ENCODE peak calls at places on chromosomes 16 and 17, in five cellular contexts. E is H1, Q is HepG2, O is K562, B is GM12878. D is an unnamed sample.

GRCh38 chr16:87487361-87487924 is 5.4 kb downstream of the ZCCHC14 start:
- DNase-seq in B (no peak), O (peak), E (peak), Q (peak), D (no peak)

GRCh38 chr16:23306199-23307100 is 4.3 kb downstream of the SCNN1B start:
- DNase-seq in Q (no peak), O (no peak), E (no peak), B (no peak), D (no peak)

GRCh38 chr17:45915263-45915662 is 20.9 kb downstream of the MAPT start:
- DNase-seq in E (no peak), O (no peak), Q (no peak), B (no peak), D (no peak)

GRCh38 chr17:46072998-46073397 is 73.9 kb downstream of the STH start:
- DNase-seq in E (no peak), Q (peak), B (no peak), O (no peak), D (no peak)

GRCh38 chr17:4009164-4009785 is 45.0 kb upstream of the ATP2A3 start:
- DNase-seq in B (no peak), O (no peak), E (no peak), Q (no peak), D (no peak)

GRCh38 chr17:19630651-19631050 is 17.9 kb upstream of the ALDH3A2 start:
- DNase-seq in E (no peak), B (no peak), Q (no peak), O (no peak), D (no peak)

GRCh38 chr17:65593092-65593869 is 31.8 kb upstream of the AXIN2 start:
- DNase-seq in Q (peak), B (no peak), O (no peak), E (no peak), D (no peak)

GRCh38 chr17:57955183-57955952 is at the start of gene CUEDC1:
- DNase-seq in O (peak), E (peak), B (no peak), Q (no peak), D (peak)

GRCh38 chr17:64315032-64315490 is 52.0 kb upstream of the TEX2 start:
- DNase-seq in E (no peak), Q (no peak), O (no peak), B (no peak), D (no peak)

GRCh38 chr17:17445296-17445924 is 31.4 kb upstream of the MED9 start:
- DNase-seq in Q (no peak), E (no peak), O (no peak), B (no peak), D (no peak)

GRCh38 chr17:35312790-35313711 is 60.4 kb downstream of the SLFN11 start:
- DNase-seq in O (peak), E (peak), B (peak), Q (peak), D (peak)

GRCh38 chr16:66569131-66569530 is 2.9 kb downstream of the CMTM1 start:
- DNase-seq in O (no peak), Q (no peak), B (no peak), E (no peak), D (no peak)

GRCh38 chr16:58045096-58045495 is 19.5 kb downstream of the MMP15 start:
- DNase-seq in B (no peak), Q (no peak), O (no peak), E (no peak), D (no peak)

GRCh38 chr17:57424777-57425188 is 168.5 kb downstream of the MSI2 start:
- DNase-seq in B (no peak), E (no peak), O (no peak), Q (peak), D (no peak)

GRCh38 chr16:17392857-17393421 is 77.8 kb downstream of the XYLT1 start:
- DNase-seq in O (no peak), Q (no peak), E (no peak), B (no peak), D (no peak)

GRCh38 chr17:82242977-82243647 is 14.3 kb downstream of the SLC16A3 start:
- DNase-seq in Q (peak), B (no peak), O (no peak), E (no peak), D (no peak)

GRCh38 chr16:85584192-85584757 is 28.8 kb upstream of the GSE1 start:
- DNase-seq in O (no peak), Q (no peak), B (no peak), E (no peak), D (no peak)

GRCh38 chr16:82231021-82231787 is 61.2 kb upstream of the MPHOSPH6 start:
- DNase-seq in Q (no peak), B (no peak), O (no peak), E (no peak), D (no peak)

GRCh38 chr17:56172517-56172982 is 19.3 kb downstream of the ANKFN1 start:
- DNase-seq in B (no peak), O (no peak), E (no peak), Q (no peak), D (no peak)

GRCh38 chr16:67017451-67017750 is 11.5 kb upstream of the CBFB start:
- DNase-seq in B (no peak), O (no peak), E (no peak), Q (no peak), D (no peak)

GRCh38 chr17:34797724-34798123 is 163.5 kb downstream of the CCT6B start:
- DNase-seq in O (peak), B (no peak), E (peak), Q (peak), D (no peak)

GRCh38 chr16:66275795-66276428 is 90.6 kb upstream of the CDH5 start:
- DNase-seq in Q (peak), B (no peak), E (peak), O (no peak), D (no peak)

GRCh38 chr16:85447657-85448313 is 165.3 kb upstream of the GSE1 start:
- DNase-seq in E (no peak), Q (no peak), B (no peak), O (no peak), D (no peak)

GRCh38 chr17:17810374-17811248 is 26.2 kb downstream of the SREBF1 start:
- DNase-seq in O (no peak), Q (no peak), E (peak), B (no peak), D (no peak)

GRCh38 chr17:72119963-72120877 is 600 bp upstream of the SOX9 start:
- DNase-seq in O (no peak), B (no peak), Q (peak), E (peak), D (no peak)

GRCh38 chr16:21101631-21102420 is 48.8 kb downstream of the DNAH3 start:
- DNase-seq in O (peak), E (no peak), B (no peak), Q (peak), D (no peak)

GRCh38 chr17:48579738-48580543 is 1.8 kb upstream of the HOXB4 start:
- DNase-seq in E (no peak), O (peak), Q (no peak), B (no peak), D (no peak)

GRCh38 chr16:13958438-13958837 is 38.5 kb downstream of the ERCC4 start:
- DNase-seq in O (no peak), E (no peak), Q (no peak), B (no peak), D (no peak)

GRCh38 chr17:59763861-59764260 is 56.4 kb downstream of the VMP1 start:
- DNase-seq in B (no peak), Q (peak), O (no peak), E (no peak), D (no peak)

GRCh38 chr17:76384222-76384986 is at the start of gene SPHK1:
- DNase-seq in B (no peak), O (peak), E (peak), Q (peak), D (peak)

GRCh38 chr17:61338000-61338864 is 61.4 kb upstream of the TBX2 start:
- DNase-seq in O (no peak), E (no peak), Q (peak), B (no peak), D (no peak)

GRCh38 chr17:13477180-13477611 is 124.5 kb downstream of the HS3ST3A1 start:
- DNase-seq in Q (no peak), O (peak), E (no peak), B (no peak), D (no peak)

GRCh38 chr16:46926470-46927225 is 42.5 kb downstream of the GPT2 start:
- DNase-seq in O (no peak), B (no peak), Q (no peak), E (no peak), D (no peak)

GRCh38 chr17:9644910-9645751 is at the start of gene USP43:
- DNase-seq in E (peak), Q (peak), O (peak), B (no peak), D (peak)

GRCh38 chr16:20956319-20956718 is 55.7 kb downstream of the LYRM1 start:
- DNase-seq in Q (no peak), E (no peak), B (no peak), O (no peak), D (no peak)

GRCh38 chr17:42282478-42283080 is 5.7 kb upstream of the STAT5A start:
- DNase-seq in Q (no peak), O (peak), B (no peak), E (no peak), D (no peak)

GRCh38 chr17:76136276-76137025 is 4.6 kb downstream of the FOXJ1 start:
- DNase-seq in O (no peak), B (no peak), E (peak), Q (no peak), D (no peak)

GRCh38 chr16:88678224-88678979 is 7.9 kb downstream of the SNAI3 start:
- DNase-seq in O (no peak), Q (no peak), B (no peak), E (no peak), D (no peak)
- TF ChIP-seq POLR2AphosphoS5 in O (no peak), Q (no peak), B (no peak), E (no peak), D (no peak)

DNA sequence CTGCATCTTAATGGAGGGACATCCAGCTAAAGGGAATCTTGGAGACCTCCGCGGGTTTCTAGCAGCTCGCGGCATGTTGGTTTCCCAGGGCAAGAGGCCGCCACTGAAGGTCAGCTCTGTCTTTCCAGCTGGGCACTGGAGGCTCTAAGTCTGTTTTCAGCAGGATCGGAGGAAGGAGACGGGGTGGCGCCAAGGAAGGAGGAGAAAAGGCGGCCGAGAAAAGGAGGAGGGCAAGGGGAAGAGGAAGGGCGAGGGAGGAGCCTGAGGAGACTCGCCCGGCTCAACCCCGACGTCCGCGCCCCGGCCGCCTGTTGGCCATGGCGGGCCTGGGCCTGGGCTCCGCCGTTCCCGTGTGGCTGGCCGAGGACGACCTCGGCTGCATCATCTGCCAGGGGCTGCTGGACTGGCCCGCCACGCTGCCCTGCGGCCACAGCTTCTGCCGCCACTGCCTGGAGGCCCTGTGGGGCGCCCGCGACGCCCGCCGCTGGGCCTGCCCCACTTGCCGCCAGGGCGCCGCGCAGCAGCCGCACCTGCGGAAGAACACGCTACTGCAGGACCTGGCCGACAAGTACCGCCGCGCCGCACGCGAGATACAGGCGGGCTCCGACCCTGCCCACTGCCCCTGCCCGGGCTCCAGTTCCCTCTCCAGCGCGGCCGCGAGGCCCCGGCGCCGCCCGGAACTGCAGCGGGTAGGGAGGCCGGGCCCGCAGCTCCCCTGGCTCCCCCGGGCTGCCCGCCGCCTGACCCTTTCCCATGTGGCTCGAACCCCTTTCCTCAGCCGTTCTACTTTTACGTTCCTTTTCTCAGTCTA is at the start of gene RNF135:
- DNase-seq in Q (no peak), B (no peak), O (no peak), E (peak), D (peak)
- TF ChIP-seq POLR2A in Q (no peak), B (peak), O (no peak), E (peak), D (peak)

GRCh38 chr17:44568311-44568710 is 11.0 kb downstream of the FZD2 start:
- DNase-seq in B (no peak), Q (no peak), E (no peak), O (no peak), D (no peak)

GRCh38 chr17:44569459-44569858 is 12.2 kb downstream of the FZD2 start:
- DNase-seq in Q (no peak), O (no peak), E (no peak), B (no peak), D (no peak)

GRCh38 chr17:44561237-44561623 is 3.9 kb downstream of the FZD2 start:
- DNase-seq in Q (no peak), B (no peak), E (no peak), O (no peak), D (no peak)

GRCh38 chr17:44564429-44564828 is 7.1 kb downstream of the FZD2 start:
- DNase-seq in B (no peak), E (no peak), O (no peak), Q (no peak), D (no peak)

DNA sequence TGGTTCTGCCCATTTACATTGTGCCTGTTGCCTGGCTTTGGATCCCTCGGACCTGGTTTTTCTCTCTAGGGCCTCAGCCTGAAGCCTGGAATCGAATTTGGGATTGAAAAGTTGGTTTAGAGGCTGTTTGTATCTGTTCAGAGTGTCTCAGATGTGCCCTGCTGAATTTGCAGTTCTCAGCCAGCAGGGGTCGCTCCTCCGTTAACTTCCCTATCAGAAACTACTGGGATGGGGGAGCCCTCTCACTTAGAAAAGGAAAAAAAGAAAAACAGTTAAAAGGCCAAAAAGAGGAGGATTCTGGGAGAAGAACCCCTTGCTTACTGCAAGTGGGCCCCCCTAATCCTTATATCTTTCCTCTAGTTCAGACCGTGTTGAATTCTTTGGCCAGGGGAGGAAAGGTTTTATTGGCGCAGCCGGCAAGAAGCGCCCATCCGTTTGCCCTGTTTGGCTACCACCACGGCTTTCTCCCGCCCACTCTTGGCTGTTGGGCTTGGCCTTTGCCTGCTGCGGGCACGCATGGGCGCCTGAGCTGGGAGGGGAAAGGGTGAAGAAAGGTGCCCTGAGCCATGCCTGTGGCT is 8.7 kb downstream of the FZD2 start:
- DNase-seq in O (no peak), E (no peak), Q (no peak), B (no peak), D (no peak)
- TF ChIP-seq TAF1 in O (no peak), E (no peak), Q (no peak), B (no peak), D (no peak)

GRCh38 chr16:69566437-69567030 is 768 bp downstream of the NFAT5 start:
- DNase-seq in O (peak), Q (peak), E (peak), B (no peak), D (peak)
- TF ChIP-seq POLR2AphosphoS5 in O (no peak), Q (no peak), E (no peak), B (no peak), D (no peak)

GRCh38 chr16:381788-382717 is at the start of gene PGAP6:
- DNase-seq in B (no peak), O (peak), E (peak), Q (no peak), D (peak)
- TF ChIP-seq POLR2A in B (peak), O (no peak), E (no peak), Q (peak), D (no peak)

DNA sequence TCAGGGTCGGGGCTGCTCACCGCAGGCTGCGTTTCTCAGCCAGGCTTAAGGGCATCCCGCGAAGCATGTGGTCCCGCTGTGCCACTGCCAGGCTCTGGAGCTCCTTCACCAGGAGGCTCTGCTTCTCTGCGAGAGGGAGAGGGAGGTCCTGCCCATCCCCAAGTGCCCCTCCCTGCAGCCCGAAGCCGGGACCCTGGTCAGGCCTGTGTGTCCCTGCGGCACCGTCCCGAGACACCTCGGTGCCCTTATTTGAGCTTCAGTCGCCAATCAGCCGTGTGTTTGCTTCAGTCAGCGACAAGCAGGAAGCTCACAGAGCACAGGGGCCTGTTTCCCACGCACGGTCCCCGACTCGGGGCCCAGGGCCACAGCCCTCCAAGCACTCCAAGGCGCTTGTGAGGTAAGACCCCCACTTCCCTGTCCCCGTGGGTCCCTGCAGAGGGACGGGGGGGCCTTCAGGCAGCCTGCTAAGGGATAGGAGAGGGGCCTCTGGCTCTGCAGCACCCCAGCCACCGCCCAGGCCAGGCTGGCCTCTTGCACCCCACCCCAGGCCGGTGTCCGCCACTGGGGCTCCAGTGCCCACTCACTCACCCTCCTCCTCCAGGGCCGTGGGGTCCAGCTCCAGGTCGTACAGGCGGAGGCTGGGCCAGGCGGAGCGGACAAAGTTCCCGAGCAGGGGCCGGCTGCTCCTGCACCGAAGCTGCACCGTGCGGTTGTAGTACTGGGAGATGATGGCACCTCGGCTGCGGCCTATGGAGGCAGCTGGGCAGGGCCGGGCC is 3.2 kb downstream of the TMC6 start:
- DNase-seq in O (no peak), E (no peak), Q (no peak), B (no peak), D (no peak)
- TF ChIP-seq TAF1 in O (no peak), E (no peak), Q (no peak), B (no peak), D (no peak)

D was measured in GM12891.